ENCODE peak calls at places on chromosomes 16 and 17, in six cellular contexts. R is A549, A is endothelial cell of umbilical vein, X is HCT116, B is H1, W is K562. O is an unnamed sample.

GRCh38 chr17:40433551-40434384 is 9.5 kb upstream of the IGFBP4 start:
- DNase-seq in R (peak; percentile 66), A (no peak), X (no peak), B (peak; percentile 72), W (peak; percentile 71), O (peak; percentile 42)

GRCh38 chr16:24685539-24686432 is 43.7 kb upstream of the TNRC6A start:
- DNase-seq in R (peak; percentile 58), A (peak; percentile 72), X (no peak), B (peak; percentile 60), W (no peak), O (no peak)

GRCh38 chr16:27174798-27175197 is 28.5 kb upstream of the KDM8 start:
- DNase-seq in R (peak; percentile 52), A (no peak), X (no peak), B (no peak), W (peak; percentile 29), O (no peak)

GRCh38 chr17:66734544-66734943 is 100.4 kb upstream of the CACNG5 start:
- DNase-seq in R (no peak), A (no peak), X (no peak), B (no peak), W (no peak), O (no peak)

GRCh38 chr17:58006563-58006923 is 503 bp downstream of the SRSF1 start:
- DNase-seq in R (peak; percentile 59), A (peak; percentile 69), X (peak; percentile 49), B (peak; percentile 60), W (peak; percentile 90), O (peak; percentile 85)

GRCh38 chr16:66357523-66357928 is 9.0 kb upstream of the CDH5 start:
- DNase-seq in R (peak; percentile 89), A (peak; percentile 93), X (peak; percentile 72), B (no peak), W (peak; percentile 64), O (peak; percentile 67)

GRCh38 chr16:67967183-67967955 is 1.1 kb downstream of the SLC12A4 start:
- DNase-seq in R (no peak), A (peak; percentile 37), X (no peak), B (no peak), W (peak; percentile 40), O (no peak)

GRCh38 chr17:48442819-48443218 is 12.8 kb upstream of the SKAP1 start:
- DNase-seq in R (no peak), A (no peak), X (no peak), B (no peak), W (peak; percentile 79), O (peak; percentile 84)

GRCh38 chr17:79647456-79647915 is 36.6 kb upstream of the RBFOX3 start:
- DNase-seq in R (no peak), A (no peak), X (no peak), B (peak; percentile 33), W (no peak), O (no peak)

GRCh38 chr16:66660422-66661209 is 35.9 kb downstream of the CMTM4 start:
- DNase-seq in R (peak; percentile 72), A (peak; percentile 90), X (no peak), B (no peak), W (peak; percentile 92), O (peak; percentile 59)

GRCh38 chr16:68244481-68244902 is 681 bp upstream of the PLA2G15 start:
- DNase-seq in R (no peak), A (no peak), X (no peak), B (no peak), W (no peak), O (no peak)

GRCh38 chr17:72542317-72542716 is 421.5 kb downstream of the SOX9 start:
- DNase-seq in R (no peak), A (no peak), X (no peak), B (no peak), W (no peak), O (no peak)

GRCh38 chr17:57586099-57586702 is 158.9 kb downstream of the CCDC182 start:
- DNase-seq in R (no peak), A (no peak), X (no peak), B (no peak), W (no peak), O (no peak)

GRCh38 chr17:13864551-13864950 is 204.8 kb upstream of the COX10 start:
- DNase-seq in R (no peak), A (no peak), X (no peak), B (no peak), W (no peak), O (peak; percentile 69)

GRCh38 chr17:43328650-43329049 is 70.1 kb upstream of the ARL4D start:
- DNase-seq in R (no peak), A (no peak), X (no peak), B (no peak), W (no peak), O (no peak)

GRCh38 chr17:13204607-13205237 is 186.9 kb upstream of the ELAC2 start:
- DNase-seq in R (no peak), A (no peak), X (no peak), B (no peak), W (no peak), O (peak; percentile 13)

GRCh38 chr16:58495861-58496331 is 4.0 kb upstream of the NDRG4 start:
- DNase-seq in R (no peak), A (no peak), X (no peak), B (no peak), W (no peak), O (no peak)

GRCh38 chr17:64778367-64779290 is 116.5 kb upstream of the SMURF2 start:
- DNase-seq in R (no peak), A (no peak), X (no peak), B (peak; percentile 78), W (no peak), O (no peak)

GRCh38 chr17:4968166-4968915 is 724 bp upstream of the SPAG7 start:
- DNase-seq in R (peak; percentile 38), A (no peak), X (no peak), B (peak; percentile 72), W (peak; percentile 16), O (peak; percentile 40)

GRCh38 chr17:57988301-57989010 is 402 bp upstream of the VEZF1 start:
- DNase-seq in R (peak; percentile 90), A (peak; percentile 69), X (peak; percentile 51), B (peak; percentile 83), W (peak; percentile 79), O (peak; percentile 78)

GRCh38 chr16:50068550-50068949 is 2.8 kb downstream of the HEATR3 start:
- DNase-seq in R (no peak), A (peak; percentile 26), X (no peak), B (no peak), W (no peak), O (no peak)
- H3K4me3 ChIP-seq in R (no peak overlapping the region), A (no peak overlapping the region), X (no peak overlapping the region), B (no peak overlapping the region), W (no peak overlapping the region), O (no peak overlapping the region)

GRCh38 chr16:85897384-85897783 is 1.6 kb upstream of the IRF8 start:
- DNase-seq in R (no peak), A (no peak), X (no peak), B (no peak), W (no peak), O (peak; percentile 70)

GRCh38 chr16:85891033-85891775 is 7.8 kb upstream of the IRF8 start:
- DNase-seq in R (peak; percentile 76), A (no peak), X (peak; percentile 40), B (no peak), W (no peak), O (no peak)

GRCh38 chr16:85898521-85899442 is at the start of gene IRF8:
- DNase-seq in R (no peak), A (peak; percentile 81), X (no peak), B (peak; percentile 84), W (no peak), O (peak; percentile 84)

GRCh38 chr16:85891776-85892166 is 7.2 kb upstream of the IRF8 start:
- DNase-seq in R (no peak), A (no peak), X (no peak), B (no peak), W (no peak), O (no peak)

DNA sequence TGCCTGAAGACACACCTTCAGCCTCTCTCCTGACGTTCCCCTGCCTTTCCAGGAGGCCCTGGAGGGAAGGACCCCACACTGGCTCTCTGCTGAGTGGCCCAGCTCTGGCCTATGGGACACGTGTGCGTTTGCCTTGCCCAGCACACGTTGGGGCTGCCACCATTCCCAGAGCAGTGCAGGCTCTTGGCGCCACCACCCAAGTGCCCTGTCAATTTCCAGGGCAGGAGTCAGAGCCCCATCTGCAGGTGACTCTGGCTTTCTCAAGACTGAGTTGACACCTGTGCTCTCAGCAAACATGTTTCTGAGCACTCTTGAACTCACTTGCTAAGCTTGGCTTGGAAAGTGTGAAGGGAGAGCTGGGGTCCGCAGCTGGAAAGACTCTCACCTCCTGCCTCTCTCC is 4.7 kb upstream of the IRF8 start:
- DNase-seq in R (no peak), A (no peak), X (peak; percentile 38), B (no peak), W (no peak), O (no peak)
- TF ChIP-seq MAX in R (no peak), A (no peak), X (peak; percentile 25), B (peak; percentile 51), W (no peak), O (no peak)

GRCh38 chr17:32440722-32441121 is 3.6 kb upstream of the PSMD11 start:
- DNase-seq in R (no peak), A (no peak), X (no peak), B (no peak), W (no peak), O (no peak)
- TF ChIP-seq POLR2A in R (no peak), A (no peak), X (no peak), B (no peak), W (no peak), O (no peak)

GRCh38 chr17:82227629-82228277 is 1.1 kb upstream of the SLC16A3 start:
- DNase-seq in R (no peak), A (no peak), X (no peak), B (no peak), W (no peak), O (no peak)
- H3K4me3 ChIP-seq in R (no peak overlapping the region), A (no peak overlapping the region), X (peak overlapping the region; percentile 100), B (peak overlapping the region; percentile 40), W (no peak overlapping the region), O (peak overlapping the region; percentile 50)

GRCh38 chr17:50511058-50511457 is 2.8 kb downstream of the MYCBPAP start:
- DNase-seq in R (no peak), A (no peak), X (no peak), B (no peak), W (no peak), O (peak; percentile 27)
- TF ChIP-seq MAX in R (no peak), A (no peak), X (no peak), B (no peak), W (no peak), O (no peak)

GRCh38 chr17:59565171-59565958 is at the start of gene DHX40:
- DNase-seq in R (peak; percentile 95), A (peak; percentile 92), X (peak; percentile 96), B (peak; percentile 97), W (peak; percentile 96), O (peak; percentile 94)
- TF ChIP-seq POLR2A in R (peak; percentile 52), A (peak; percentile 20), X (peak; percentile 40), B (no peak), W (peak; percentile 78), O (peak; percentile 65)